ENCODE peak calls at places on chromosomes 16 and 17, in seven cellular contexts. One of them, this sample, is unnamed.

GRCh38 chr16:2751577-2752034 is 832 bp upstream of the SRRM2 start:
- DNase-seq in cardiac muscle cell: no peak
- DNase-seq in ascending aorta: no peak
- DNase-seq in Peyer's patch: peak; percentile 62
- DNase-seq in OCI-LY7: peak; percentile 92
- DNase-seq in tibial artery: no peak
- DNase-seq in heart left ventricle: peak; percentile 40
- DNase-seq in this sample: peak; percentile 57

GRCh38 chr17:8133398-8133797 is 9.5 kb upstream of the HES7 start:
- DNase-seq in tibial artery: no peak
- DNase-seq in ascending aorta: no peak
- DNase-seq in OCI-LY7: no peak
- DNase-seq in cardiac muscle cell: no peak
- DNase-seq in Peyer's patch: no peak
- DNase-seq in heart left ventricle: no peak
- DNase-seq in this sample: no peak

GRCh38 chr16:81610144-81610842 is 165.7 kb downstream of the CMIP start:
- DNase-seq in heart left ventricle: peak; percentile 84
- DNase-seq in ascending aorta: peak; percentile 89
- DNase-seq in cardiac muscle cell: peak; percentile 84
- DNase-seq in tibial artery: peak; percentile 89
- DNase-seq in Peyer's patch: peak; percentile 74
- DNase-seq in OCI-LY7: no peak
- DNase-seq in this sample: no peak

GRCh38 chr17:3796110-3796821 is 4.7 kb downstream of the ITGAE start:
- DNase-seq in OCI-LY7: no peak
- DNase-seq in tibial artery: no peak
- DNase-seq in heart left ventricle: no peak
- DNase-seq in ascending aorta: no peak
- DNase-seq in Peyer's patch: peak; percentile 91
- DNase-seq in cardiac muscle cell: no peak
- DNase-seq in this sample: no peak

GRCh38 chr16:3145660-3146059 is 10.8 kb downstream of the ZNF213 start:
- DNase-seq in OCI-LY7: no peak
- DNase-seq in ascending aorta: no peak
- DNase-seq in cardiac muscle cell: no peak
- DNase-seq in tibial artery: no peak
- DNase-seq in Peyer's patch: no peak
- DNase-seq in heart left ventricle: no peak
- DNase-seq in this sample: peak; percentile 43

GRCh38 chr17:57574040-57574513 is 171.0 kb downstream of the CCDC182 start:
- DNase-seq in heart left ventricle: peak; percentile 72
- DNase-seq in cardiac muscle cell: peak; percentile 88
- DNase-seq in ascending aorta: peak; percentile 86
- DNase-seq in OCI-LY7: no peak
- DNase-seq in tibial artery: peak; percentile 81
- DNase-seq in Peyer's patch: no peak
- DNase-seq in this sample: no peak

GRCh38 chr16:8430401-8430800 is 159.9 kb downstream of the TMEM114 start:
- DNase-seq in OCI-LY7: no peak
- DNase-seq in Peyer's patch: no peak
- DNase-seq in ascending aorta: no peak
- DNase-seq in heart left ventricle: no peak
- DNase-seq in cardiac muscle cell: no peak
- DNase-seq in tibial artery: no peak
- DNase-seq in this sample: no peak

GRCh38 chr16:47523342-47524006 is 62.3 kb downstream of the PHKB start:
- DNase-seq in Peyer's patch: no peak
- DNase-seq in tibial artery: no peak
- DNase-seq in ascending aorta: no peak
- DNase-seq in heart left ventricle: no peak
- DNase-seq in OCI-LY7: peak; percentile 77
- DNase-seq in cardiac muscle cell: no peak
- DNase-seq in this sample: no peak

GRCh38 chr16:73768786-73769203 is 527.8 kb upstream of the PSMD7 start:
- DNase-seq in cardiac muscle cell: peak; percentile 20
- DNase-seq in Peyer's patch: no peak
- DNase-seq in heart left ventricle: no peak
- DNase-seq in ascending aorta: peak; percentile 86
- DNase-seq in OCI-LY7: no peak
- DNase-seq in tibial artery: peak; percentile 88
- DNase-seq in this sample: no peak

GRCh38 chr17:38562215-38562569 is 43.6 kb downstream of the SRCIN1 start:
- DNase-seq in Peyer's patch: no peak
- DNase-seq in cardiac muscle cell: no peak
- DNase-seq in tibial artery: no peak
- DNase-seq in OCI-LY7: no peak
- DNase-seq in ascending aorta: no peak
- DNase-seq in heart left ventricle: no peak
- DNase-seq in this sample: peak; percentile 36

GRCh38 chr16:89210904-89211515 is 6.5 kb upstream of the ZNF778 start:
- DNase-seq in OCI-LY7: no peak
- DNase-seq in ascending aorta: no peak
- DNase-seq in tibial artery: no peak
- DNase-seq in heart left ventricle: no peak
- DNase-seq in Peyer's patch: no peak
- DNase-seq in cardiac muscle cell: no peak
- DNase-seq in this sample: no peak

GRCh38 chr17:21058098-21058893 is 15.5 kb upstream of the USP22 start:
- DNase-seq in heart left ventricle: no peak
- DNase-seq in cardiac muscle cell: peak; percentile 68
- DNase-seq in Peyer's patch: no peak
- DNase-seq in OCI-LY7: peak; percentile 38
- DNase-seq in tibial artery: no peak
- DNase-seq in ascending aorta: no peak
- DNase-seq in this sample: no peak

GRCh38 chr17:37774508-37774907 is 29.6 kb upstream of the HNF1B start:
- DNase-seq in ascending aorta: no peak
- DNase-seq in OCI-LY7: peak; percentile 48
- DNase-seq in cardiac muscle cell: no peak
- DNase-seq in Peyer's patch: peak; percentile 55
- DNase-seq in tibial artery: no peak
- DNase-seq in heart left ventricle: no peak
- DNase-seq in this sample: no peak

GRCh38 chr16:80816372-80816771 is 12.0 kb upstream of the CDYL2 start:
- DNase-seq in heart left ventricle: no peak
- DNase-seq in Peyer's patch: no peak
- DNase-seq in tibial artery: no peak
- DNase-seq in cardiac muscle cell: no peak
- DNase-seq in OCI-LY7: no peak
- DNase-seq in ascending aorta: no peak
- DNase-seq in this sample: no peak

GRCh38 chr16:72847187-72848044 is 200.5 kb downstream of the ZFHX3 start:
- DNase-seq in OCI-LY7: peak; percentile 34
- DNase-seq in cardiac muscle cell: peak; percentile 53
- DNase-seq in heart left ventricle: no peak
- DNase-seq in tibial artery: no peak
- DNase-seq in ascending aorta: peak; percentile 68
- DNase-seq in Peyer's patch: no peak
- DNase-seq in this sample: no peak

GRCh38 chr16:19757762-19758595 is 39.9 kb downstream of the IQCK start:
- DNase-seq in Peyer's patch: no peak
- DNase-seq in heart left ventricle: no peak
- DNase-seq in OCI-LY7: no peak
- DNase-seq in tibial artery: no peak
- DNase-seq in cardiac muscle cell: peak; percentile 60
- DNase-seq in ascending aorta: peak; percentile 1
- DNase-seq in this sample: no peak

GRCh38 chr16:912684-913613 is 57.8 kb downstream of the LMF1 start:
- DNase-seq in Peyer's patch: no peak
- DNase-seq in heart left ventricle: no peak
- DNase-seq in ascending aorta: no peak
- DNase-seq in OCI-LY7: no peak
- DNase-seq in cardiac muscle cell: no peak
- DNase-seq in tibial artery: no peak
- DNase-seq in this sample: no peak

GRCh38 chr16:78465730-78466129 is 366.3 kb downstream of the WWOX start:
- DNase-seq in heart left ventricle: no peak
- DNase-seq in cardiac muscle cell: no peak
- DNase-seq in ascending aorta: no peak
- DNase-seq in tibial artery: no peak
- DNase-seq in Peyer's patch: no peak
- DNase-seq in OCI-LY7: no peak
- DNase-seq in this sample: no peak

GRCh38 chr17:41322264-41322902 is 6.9 kb upstream of the KRTAP17-1 start:
- DNase-seq in heart left ventricle: no peak
- DNase-seq in Peyer's patch: no peak
- DNase-seq in OCI-LY7: peak; percentile 46
- DNase-seq in cardiac muscle cell: peak; percentile 67
- DNase-seq in ascending aorta: no peak
- DNase-seq in tibial artery: no peak
- DNase-seq in this sample: no peak

GRCh38 chr16:46715769-46716305 is 26.4 kb downstream of the ORC6 start:
- DNase-seq in ascending aorta: no peak
- DNase-seq in OCI-LY7: no peak
- DNase-seq in Peyer's patch: no peak
- DNase-seq in tibial artery: no peak
- DNase-seq in heart left ventricle: peak; percentile 85
- DNase-seq in cardiac muscle cell: peak; percentile 22
- DNase-seq in this sample: no peak

GRCh38 chr16:85136705-85137322 is 24.5 kb upstream of the CIBAR2 start:
- DNase-seq in heart left ventricle: peak; percentile 78
- DNase-seq in tibial artery: peak; percentile 73
- DNase-seq in cardiac muscle cell: peak; percentile 74
- DNase-seq in ascending aorta: peak; percentile 77
- DNase-seq in OCI-LY7: no peak
- DNase-seq in Peyer's patch: no peak
- DNase-seq in this sample: peak; percentile 70

GRCh38 chr17:31674717-31675349 is 184.2 kb downstream of the COPRS start:
- DNase-seq in OCI-LY7: no peak
- DNase-seq in cardiac muscle cell: peak; percentile 41
- DNase-seq in heart left ventricle: no peak
- DNase-seq in Peyer's patch: no peak
- DNase-seq in tibial artery: no peak
- DNase-seq in ascending aorta: no peak
- DNase-seq in this sample: no peak

GRCh38 chr16:85346404-85347212 is 234.3 kb upstream of the CIBAR2 start:
- DNase-seq in cardiac muscle cell: no peak
- DNase-seq in OCI-LY7: no peak
- DNase-seq in heart left ventricle: no peak
- DNase-seq in tibial artery: no peak
- DNase-seq in ascending aorta: no peak
- DNase-seq in Peyer's patch: no peak
- DNase-seq in this sample: no peak

GRCh38 chr17:39404542-39405378 is 3.3 kb upstream of the FBXL20 start:
- DNase-seq in OCI-LY7: no peak
- DNase-seq in ascending aorta: no peak
- DNase-seq in Peyer's patch: no peak
- DNase-seq in cardiac muscle cell: peak; percentile 85
- DNase-seq in tibial artery: no peak
- DNase-seq in heart left ventricle: no peak
- DNase-seq in this sample: no peak

GRCh38 chr16:1309888-1310831 is 724 bp downstream of the UBE2I start:
- DNase-seq in ascending aorta: peak; percentile 74
- DNase-seq in tibial artery: peak; percentile 82
- DNase-seq in cardiac muscle cell: peak; percentile 52
- DNase-seq in Peyer's patch: peak; percentile 81
- DNase-seq in heart left ventricle: peak; percentile 49
- DNase-seq in OCI-LY7: peak; percentile 73
- DNase-seq in this sample: peak; percentile 73

GRCh38 chr17:52027620-52028019 is 130.9 kb downstream of the CA10 start:
- DNase-seq in Peyer's patch: no peak
- DNase-seq in heart left ventricle: no peak
- DNase-seq in tibial artery: no peak
- DNase-seq in OCI-LY7: no peak
- DNase-seq in ascending aorta: no peak
- DNase-seq in cardiac muscle cell: peak; percentile 38
- DNase-seq in this sample: no peak

GRCh38 chr16:89576173-89577054 is 856 bp downstream of the CPNE7 start:
- DNase-seq in Peyer's patch: no peak
- DNase-seq in OCI-LY7: no peak
- DNase-seq in cardiac muscle cell: no peak
- DNase-seq in heart left ventricle: no peak
- DNase-seq in tibial artery: no peak
- DNase-seq in ascending aorta: no peak
- DNase-seq in this sample: no peak

GRCh38 chr16:23274968-23275367 is 27.1 kb upstream of the SCNN1B start:
- DNase-seq in heart left ventricle: no peak
- DNase-seq in cardiac muscle cell: no peak
- DNase-seq in OCI-LY7: no peak
- DNase-seq in ascending aorta: no peak
- DNase-seq in tibial artery: no peak
- DNase-seq in Peyer's patch: no peak
- DNase-seq in this sample: no peak

GRCh38 chr17:5418858-5419355 is 555 bp downstream of the NUP88 start:
- DNase-seq in tibial artery: no peak
- DNase-seq in ascending aorta: peak; percentile 65
- DNase-seq in OCI-LY7: peak; percentile 96
- DNase-seq in cardiac muscle cell: peak; percentile 27
- DNase-seq in Peyer's patch: peak; percentile 86
- DNase-seq in heart left ventricle: no peak
- DNase-seq in this sample: peak; percentile 48
- H3K36me3 ChIP-seq in tibial artery: peaks cover 38% of the 10 kb centered on the region
- H3K36me3 ChIP-seq in ascending aorta: peaks cover 34% of the 10 kb centered on the region
- H3K36me3 ChIP-seq in OCI-LY7: peaks cover 71% of the 10 kb centered on the region
- H3K36me3 ChIP-seq in cardiac muscle cell: peaks cover 48% of the 10 kb centered on the region
- H3K36me3 ChIP-seq in Peyer's patch: no peaks in the 10 kb centered on the region
- H3K36me3 ChIP-seq in heart left ventricle: no peaks in the 10 kb centered on the region
- H3K36me3 ChIP-seq in this sample: peaks cover 66% of the 10 kb centered on the region

GRCh38 chr16:51151435-51151950 is 423 bp upstream of the SALL1 start:
- DNase-seq in cardiac muscle cell: peak; percentile 89
- DNase-seq in heart left ventricle: no peak
- DNase-seq in tibial artery: no peak
- DNase-seq in Peyer's patch: no peak
- DNase-seq in OCI-LY7: no peak
- DNase-seq in ascending aorta: no peak
- DNase-seq in this sample: no peak
- H3K4me3 ChIP-seq in cardiac muscle cell: peak overlapping the region; percentile 68
- H3K4me3 ChIP-seq in heart left ventricle: peak overlapping the region; percentile 39
- H3K4me3 ChIP-seq in tibial artery: peak overlapping the region; percentile 41
- H3K4me3 ChIP-seq in Peyer's patch: peak overlapping the region; percentile 49
- H3K4me3 ChIP-seq in OCI-LY7: no peak overlapping the region
- H3K4me3 ChIP-seq in ascending aorta: peak overlapping the region; percentile 68
- H3K4me3 ChIP-seq in this sample: peak overlapping the region; percentile 27

DNA sequence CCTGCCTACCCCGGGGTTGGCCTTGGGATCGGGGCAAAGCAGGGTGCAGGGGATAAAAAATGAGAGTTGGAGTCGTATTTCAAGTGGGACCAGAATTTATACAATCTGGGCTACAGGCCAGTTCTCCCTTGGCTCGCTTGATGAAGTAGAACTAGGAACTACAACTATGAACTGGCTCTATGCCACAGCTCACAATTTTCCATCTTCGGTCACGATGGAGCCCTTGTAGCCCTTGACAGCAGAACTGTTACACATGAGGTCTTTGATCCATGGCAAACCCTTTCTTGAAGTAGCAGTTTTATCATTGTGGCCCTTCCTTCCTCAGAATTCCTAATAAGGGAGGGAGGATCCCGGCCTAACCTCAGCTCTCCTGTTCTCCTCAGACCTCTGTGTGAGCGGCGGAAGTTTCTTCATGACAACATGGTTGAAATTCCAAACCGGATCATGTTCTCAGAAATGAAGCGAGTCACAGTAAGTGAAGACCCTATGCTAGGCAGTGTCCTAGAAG is 17.1 kb downstream of the LIG3 start:
- DNase-seq in cardiac muscle cell: peak; percentile 93
- DNase-seq in heart left ventricle: peak; percentile 58
- DNase-seq in tibial artery: peak; percentile 79
- DNase-seq in OCI-LY7: no peak
- DNase-seq in ascending aorta: peak; percentile 78
- DNase-seq in Peyer's patch: peak; percentile 52
- DNase-seq in this sample: no peak
- H3K27ac ChIP-seq in cardiac muscle cell: peak overlapping the region; percentile 22
- H3K27ac ChIP-seq in heart left ventricle: peak overlapping the region; percentile 77
- H3K27ac ChIP-seq in tibial artery: peak overlapping the region; percentile 47
- H3K27ac ChIP-seq in OCI-LY7: no peak overlapping the region
- H3K27ac ChIP-seq in ascending aorta: peak overlapping the region; percentile 54
- H3K27ac ChIP-seq in Peyer's patch: peak overlapping the region; percentile 23
- H3K27ac ChIP-seq in this sample: peak overlapping the region; percentile 63

GRCh38 chr17:79080349-79080748 is 5.7 kb downstream of the ENGASE start:
- DNase-seq in cardiac muscle cell: no peak
- DNase-seq in heart left ventricle: no peak
- DNase-seq in ascending aorta: no peak
- DNase-seq in OCI-LY7: no peak
- DNase-seq in Peyer's patch: no peak
- DNase-seq in tibial artery: no peak
- DNase-seq in this sample: no peak
- H3K36me3 ChIP-seq in cardiac muscle cell: peaks cover 11% of the 10 kb centered on the region
- H3K36me3 ChIP-seq in heart left ventricle: no peaks in the 10 kb centered on the region
- H3K36me3 ChIP-seq in ascending aorta: peaks cover 57% of the 10 kb centered on the region
- H3K36me3 ChIP-seq in OCI-LY7: no peaks in the 10 kb centered on the region
- H3K36me3 ChIP-seq in Peyer's patch: no peaks in the 10 kb centered on the region
- H3K36me3 ChIP-seq in tibial artery: peaks cover 62% of the 10 kb centered on the region
- H3K36me3 ChIP-seq in this sample: peaks cover 82% of the 10 kb centered on the region